ENCODE peak calls at places on chromosomes 11 and 22, in seven cellular contexts. F, A, V, D, B, Q and G are unnamed samples.

GRCh38 chr11:122516686-122517085 is 138.8 kb upstream of the UBASH3B start:
- DNase-seq in D (no peak), F (no peak), B (no peak), A (no peak), Q (no peak), V (no peak), G (no peak)

GRCh38 chr11:81700061-81700460 is 1033.6 kb downstream of the FAM181B start:
- DNase-seq in D (no peak), A (no peak), Q (peak; percentile 1), B (no peak), V (no peak), F (no peak), G (no peak)

GRCh38 chr11:16813141-16813540 is 74.7 kb downstream of the C11orf58 start:
- DNase-seq in Q (no peak), A (no peak), D (no peak), B (no peak), F (no peak), V (no peak), G (no peak)

GRCh38 chr11:60422609-60423008 is 6.8 kb upstream of the MS4A5 start:
- DNase-seq in B (no peak), A (no peak), Q (no peak), F (no peak), V (no peak), D (no peak), G (no peak)

GRCh38 chr11:19878520-19878919 is 165.9 kb downstream of the NAV2 start:
- DNase-seq in B (no peak), A (no peak), D (no peak), V (no peak), Q (no peak), F (no peak), G (no peak)

GRCh38 chr22:30225220-30225922 is 21.2 kb downstream of the LIF start:
- DNase-seq in A (no peak), V (no peak), Q (no peak), F (no peak), D (no peak), B (no peak), G (no peak)

GRCh38 chr22:37650463-37651136 is 7.9 kb upstream of the PDXP start:
- DNase-seq in F (no peak), V (no peak), A (no peak), Q (no peak), B (no peak), D (no peak), G (no peak)

GRCh38 chr11:80783561-80783960 is 1342.7 kb upstream of the TENM4 start:
- DNase-seq in D (no peak), Q (no peak), B (no peak), V (no peak), F (no peak), A (no peak), G (no peak)

GRCh38 chr22:39665229-39665628 is 94.7 kb downstream of the CACNA1I start:
- DNase-seq in D (no peak), F (no peak), B (no peak), Q (no peak), A (no peak), V (no peak), G (no peak)

GRCh38 chr22:20656902-20657836 is 116.7 kb upstream of the SERPIND1 start:
- DNase-seq in A (no peak), Q (peak; percentile 7), F (no peak), D (no peak), B (no peak), V (no peak), G (no peak)

GRCh38 chr22:40289991-40290459 is 56.3 kb upstream of the ADSL start:
- DNase-seq in B (no peak), V (no peak), F (peak; percentile 59), D (no peak), Q (no peak), A (peak; percentile 7), G (no peak)

GRCh38 chr11:8055836-8056526 is 25.0 kb upstream of the TUB start:
- DNase-seq in D (no peak), F (no peak), B (peak; percentile 43), V (peak; percentile 10), Q (no peak), A (no peak), G (no peak)

GRCh38 chr11:36540998-36541397 is 26.8 kb upstream of the RAG1 start:
- DNase-seq in B (no peak), V (no peak), A (peak; percentile 31), Q (peak; percentile 82), F (no peak), D (peak; percentile 83), G (no peak)

GRCh38 chr11:44290206-44290605 is 19.7 kb downstream of the ALX4 start:
- DNase-seq in B (no peak), A (no peak), Q (no peak), D (no peak), V (no peak), F (no peak), G (no peak)

GRCh38 chr22:38451404-38451803 is 3.6 kb downstream of the KCNJ4 start:
- DNase-seq in B (no peak), Q (no peak), V (no peak), A (no peak), F (no peak), D (no peak), G (no peak)

GRCh38 chr11:104067534-104067933 is 31.1 kb downstream of the DDI1 start:
- DNase-seq in B (no peak), A (no peak), D (no peak), Q (no peak), F (no peak), V (no peak), G (no peak)

GRCh38 chr22:19579880-19580279 is 55.7 kb upstream of the CLDN5 start:
- DNase-seq in A (no peak), Q (peak; percentile 36), F (peak; percentile 57), D (peak; percentile 27), B (no peak), V (no peak), G (no peak)

GRCh38 chr22:22812031-22812905 is 75.3 kb upstream of the IGLL5 start:
- DNase-seq in B (no peak), A (no peak), V (no peak), Q (no peak), D (no peak), F (no peak), G (no peak)

GRCh38 chr11:125257751-125258150 is 93.2 kb downstream of the PKNOX2 start:
- DNase-seq in F (no peak), Q (no peak), V (no peak), D (no peak), A (no peak), B (no peak), G (no peak)

GRCh38 chr11:125258626-125259025 is 94.1 kb downstream of the PKNOX2 start:
- DNase-seq in D (no peak), V (no peak), Q (no peak), B (no peak), A (no peak), F (no peak), G (no peak)

GRCh38 chr11:125253795-125254525 is 89.4 kb downstream of the PKNOX2 start:
- DNase-seq in V (no peak), A (no peak), F (no peak), Q (no peak), D (no peak), B (no peak), G (no peak)

GRCh38 chr11:125256471-125257010 is 92.0 kb downstream of the PKNOX2 start:
- DNase-seq in D (no peak), Q (no peak), A (no peak), V (no peak), F (no peak), B (no peak), G (no peak)

DNA sequence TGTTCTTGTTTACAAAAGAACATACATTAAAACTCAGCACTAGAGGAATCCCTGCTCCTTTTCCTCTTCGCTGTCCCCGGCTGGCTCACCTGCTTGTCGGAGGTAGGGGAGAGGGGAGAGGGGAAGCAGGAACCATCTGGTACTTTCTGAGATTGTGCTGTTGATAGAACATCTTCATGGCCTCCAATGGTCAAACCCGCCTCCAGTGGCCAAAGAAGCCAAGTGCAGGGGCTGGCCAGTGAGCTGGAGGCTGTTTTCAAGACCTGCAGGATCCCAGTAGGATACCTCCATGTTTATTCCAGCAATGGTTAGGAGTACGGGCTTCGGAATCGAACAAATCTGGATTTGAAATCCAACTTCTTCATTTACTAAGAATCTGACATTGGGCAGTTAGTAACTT is 92.6 kb downstream of the PKNOX2 start:
- DNase-seq in D (no peak), V (no peak), A (no peak), F (no peak), Q (no peak), B (no peak), G (no peak)
- TF ChIP-seq CTCF in D (no peak), V (no peak), A (peak; percentile 45), F (no peak), Q (peak; percentile 41), B (no peak), G (no peak)

GRCh38 chr11:63867511-63867910 is 28.6 kb downstream of the MARK2 start:
- DNase-seq in F (no peak), V (no peak), D (no peak), A (no peak), B (no peak), Q (no peak), G (no peak)
- TF ChIP-seq CTCF in F (no peak), V (no peak), D (no peak), A (no peak), B (no peak), Q (no peak), G (no peak)

GRCh38 chr11:72012897-72013721 is 14.4 kb downstream of the IL18BP start:
- DNase-seq in B (peak; percentile 66), A (peak; percentile 94), F (peak; percentile 79), D (peak; percentile 83), Q (peak; percentile 80), V (peak; percentile 53), G (no peak)

GRCh38 chr11:72013765-72014711 is 15.3 kb downstream of the IL18BP start:
- DNase-seq in V (no peak), B (peak; percentile 55), F (no peak), A (peak; percentile 37), D (no peak), Q (no peak), G (no peak)

GRCh38 chr11:72012091-72012630 is 13.5 kb downstream of the IL18BP start:
- DNase-seq in D (no peak), V (no peak), Q (no peak), F (no peak), B (no peak), A (no peak), G (no peak)

GRCh38 chr11:72014761-72015320 is 16.1 kb downstream of the IL18BP start:
- DNase-seq in D (no peak), Q (no peak), A (no peak), B (no peak), V (no peak), F (no peak), G (no peak)

DNA sequence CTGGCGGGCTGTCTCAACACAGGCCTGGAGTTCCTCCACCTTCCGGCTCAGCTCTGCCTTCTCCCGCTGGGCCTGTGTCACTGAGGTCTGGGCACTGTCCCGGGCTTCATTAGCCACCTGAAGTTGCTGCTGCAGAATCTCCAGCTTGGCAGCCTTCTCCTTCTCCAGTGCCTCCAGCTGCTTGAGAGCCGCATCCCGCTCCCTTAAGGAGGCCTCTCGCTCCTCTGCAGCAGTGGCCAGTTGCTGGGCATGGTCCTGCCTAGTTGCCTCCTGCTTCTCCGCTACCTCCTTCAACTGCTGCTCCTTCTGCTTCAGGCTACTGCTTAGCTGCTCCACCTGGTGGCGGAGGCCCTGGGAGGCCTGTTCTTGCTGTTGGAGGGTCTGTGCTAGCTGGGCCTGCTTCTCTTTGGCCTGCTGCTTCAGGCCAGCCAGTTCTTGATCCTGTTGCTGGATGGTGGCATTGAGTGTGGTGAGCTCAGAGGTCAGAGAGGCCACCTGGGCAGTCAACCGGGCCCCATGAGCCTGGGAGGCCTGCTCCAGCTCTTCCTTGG is 16.9 kb downstream of the IL18BP start:
- DNase-seq in V (no peak), A (peak; percentile 26), Q (no peak), B (no peak), F (no peak), D (no peak), G (no peak)
- TF ChIP-seq CTCF in V (peak; percentile 9), A (peak; percentile 70), Q (peak; percentile 50), B (no peak), F (no peak), D (no peak), G (no peak)

GRCh38 chr11:65637794-65638317 is at the start of gene SIPA1:
- DNase-seq in Q (peak; percentile 91), B (peak; percentile 92), D (peak; percentile 87), V (peak; percentile 51), F (peak; percentile 77), A (peak; percentile 96), G (peak; percentile 86)
- TF ChIP-seq CTCF in Q (peak; percentile 67), B (no peak), D (peak; percentile 48), V (peak; percentile 24), F (peak; percentile 48), A (peak; percentile 81), G (no peak)